ENCODE peak calls at places on chromosomes 12 and 14, in four cellular contexts. M, R, T and J are unnamed samples.

GRCh38 chr14:45198551-45198950 is 54.5 kb downstream of the MIS18BP1 start:
- DNase-seq in M (no peak), R (no peak), T (no peak), J (no peak)

GRCh38 chr12:76277480-76277879 is 70.7 kb downstream of the BBS10 start:
- DNase-seq in M (no peak), R (no peak), T (no peak), J (no peak)

GRCh38 chr14:36553650-36554260 is 28.7 kb downstream of the NKX2-8 start:
- DNase-seq in M (no peak), R (no peak), T (no peak), J (no peak)

GRCh38 chr12:52216807-52217206 is 16.2 kb upstream of the KRT7 start:
- DNase-seq in M (no peak), R (no peak), T (no peak), J (peak)

GRCh38 chr14:50139192-50139591 is 22.8 kb upstream of the VCPKMT start:
- DNase-seq in M (no peak), R (no peak), T (no peak), J (no peak)

GRCh38 chr14:21711360-21711961 is 37.8 kb upstream of the OR4E1 start:
- DNase-seq in M (no peak), R (no peak), T (no peak), J (no peak)

GRCh38 chr14:61380984-61381383 is 59.6 kb downstream of the PRKCH start:
- DNase-seq in M (no peak), R (no peak), T (no peak), J (no peak)

GRCh38 chr12:50948798-50949197 is 3.5 kb upstream of the HIGD1C start:
- DNase-seq in M (no peak), R (no peak), T (no peak), J (no peak)

GRCh38 chr12:111546758-111547383 is 52.2 kb downstream of the ATXN2 start:
- DNase-seq in M (no peak), R (no peak), T (no peak), J (no peak)

GRCh38 chr14:79809849-79810612 is 401.3 kb downstream of the DIO2 start:
- DNase-seq in M (no peak), R (no peak), T (no peak), J (no peak)
- TF ChIP-seq CTCF in M (no peak), R (no peak), T (no peak), J (peak)

DNA sequence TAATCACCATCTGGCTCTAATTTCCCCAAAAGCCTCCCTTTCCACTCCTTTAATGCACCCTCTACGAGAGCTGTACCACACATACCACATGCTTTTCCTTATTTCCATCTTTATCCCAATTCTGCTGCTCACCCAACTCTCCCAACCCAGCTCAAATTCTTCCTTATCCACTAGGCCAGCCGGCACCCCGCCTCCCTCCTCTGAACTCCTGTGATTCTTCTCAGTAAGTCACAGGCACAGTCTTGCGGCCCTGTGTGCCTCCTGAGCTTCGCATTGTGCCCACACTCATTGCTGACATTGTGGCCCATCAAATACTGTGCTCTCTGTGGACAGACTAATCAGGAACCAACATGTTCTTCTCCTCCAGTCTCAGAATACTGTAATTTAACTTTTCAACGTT is 45.4 kb downstream of the APPL2 start:
- DNase-seq in M (no peak), R (no peak), T (no peak), J (no peak)
- TF ChIP-seq CTCF in M (no peak), R (no peak), T (no peak), J (no peak)

GRCh38 chr14:78758333-78758732 is 588.2 kb downstream of the NRXN3 start:
- DNase-seq in M (no peak), R (no peak), T (no peak), J (no peak)
- TF ChIP-seq CTCF in M (peak), R (no peak), T (peak), J (peak)

DNA sequence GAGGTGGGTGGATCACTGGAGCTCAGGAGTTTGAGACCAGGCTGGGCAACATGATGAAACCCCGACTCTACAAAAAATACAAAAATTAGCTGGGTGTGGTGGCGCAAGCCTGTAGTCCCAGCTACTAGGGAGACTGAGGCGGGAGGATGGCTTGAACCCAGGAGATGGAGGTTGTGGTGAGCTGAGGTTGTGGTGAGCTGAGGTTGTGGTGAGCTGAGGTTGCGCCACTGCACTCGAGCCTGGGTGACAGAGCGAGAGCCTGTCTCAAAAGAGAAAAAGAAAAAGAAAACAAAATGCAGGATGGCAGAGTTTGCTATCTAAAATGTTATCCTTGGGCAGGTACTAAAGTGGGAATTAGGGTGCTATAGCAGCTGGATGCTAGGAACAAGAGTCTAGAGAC is 10.8 kb upstream of the GPRC5A start:
- DNase-seq in M (no peak), R (no peak), T (no peak), J (no peak)
- TF ChIP-seq CTCF in M (no peak), R (no peak), T (no peak), J (no peak)

DNA sequence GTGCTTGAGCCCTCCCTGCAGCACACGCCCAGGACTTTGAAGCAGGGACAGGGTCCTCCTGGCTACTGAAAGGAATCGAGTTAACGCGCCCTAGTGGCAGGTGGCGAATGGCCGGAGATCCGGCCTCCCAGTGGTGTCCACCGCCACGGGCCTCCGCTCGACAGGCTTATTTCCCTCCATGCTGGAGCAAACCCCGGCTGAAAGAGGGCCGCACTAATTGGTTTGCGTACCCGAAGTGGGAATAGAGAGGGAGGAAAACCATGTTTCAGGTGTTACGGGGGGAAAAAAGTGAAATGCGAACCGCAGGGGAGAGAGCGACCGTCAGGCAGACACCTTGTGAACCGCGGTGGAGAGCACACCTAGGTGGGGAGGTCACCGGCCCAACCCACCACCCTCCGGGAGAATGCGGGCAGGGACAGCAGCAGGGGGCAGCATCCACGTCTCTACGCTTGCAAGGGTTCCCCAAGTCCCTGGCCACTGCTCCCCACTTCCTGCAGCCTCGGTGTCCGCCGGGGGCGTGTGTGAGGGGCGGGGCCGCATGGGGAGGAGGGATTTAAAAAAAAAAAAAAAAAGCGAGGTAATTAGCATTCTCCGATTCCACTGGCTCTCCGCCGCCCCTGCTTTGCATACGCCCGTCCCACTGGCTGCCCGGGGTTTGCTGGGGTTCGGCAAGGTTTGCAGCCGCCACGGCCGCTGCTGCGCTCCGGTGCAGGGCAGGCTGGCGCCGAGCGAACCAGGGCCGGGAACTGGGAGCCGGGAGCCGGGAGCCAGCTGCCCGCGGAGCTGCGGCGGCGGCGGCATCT is 224.6 kb upstream of the CRY1 start:
- DNase-seq in M (peak), R (peak), T (peak), J (peak)
- TF ChIP-seq CTCF in M (no peak), R (no peak), T (no peak), J (peak)

GRCh38 chr12:128190614-128191013 is 76.4 kb upstream of the TMEM132C start:
- DNase-seq in M (no peak), R (no peak), T (peak), J (no peak)
- TF ChIP-seq CTCF in M (peak), R (no peak), T (peak), J (peak)

DNA sequence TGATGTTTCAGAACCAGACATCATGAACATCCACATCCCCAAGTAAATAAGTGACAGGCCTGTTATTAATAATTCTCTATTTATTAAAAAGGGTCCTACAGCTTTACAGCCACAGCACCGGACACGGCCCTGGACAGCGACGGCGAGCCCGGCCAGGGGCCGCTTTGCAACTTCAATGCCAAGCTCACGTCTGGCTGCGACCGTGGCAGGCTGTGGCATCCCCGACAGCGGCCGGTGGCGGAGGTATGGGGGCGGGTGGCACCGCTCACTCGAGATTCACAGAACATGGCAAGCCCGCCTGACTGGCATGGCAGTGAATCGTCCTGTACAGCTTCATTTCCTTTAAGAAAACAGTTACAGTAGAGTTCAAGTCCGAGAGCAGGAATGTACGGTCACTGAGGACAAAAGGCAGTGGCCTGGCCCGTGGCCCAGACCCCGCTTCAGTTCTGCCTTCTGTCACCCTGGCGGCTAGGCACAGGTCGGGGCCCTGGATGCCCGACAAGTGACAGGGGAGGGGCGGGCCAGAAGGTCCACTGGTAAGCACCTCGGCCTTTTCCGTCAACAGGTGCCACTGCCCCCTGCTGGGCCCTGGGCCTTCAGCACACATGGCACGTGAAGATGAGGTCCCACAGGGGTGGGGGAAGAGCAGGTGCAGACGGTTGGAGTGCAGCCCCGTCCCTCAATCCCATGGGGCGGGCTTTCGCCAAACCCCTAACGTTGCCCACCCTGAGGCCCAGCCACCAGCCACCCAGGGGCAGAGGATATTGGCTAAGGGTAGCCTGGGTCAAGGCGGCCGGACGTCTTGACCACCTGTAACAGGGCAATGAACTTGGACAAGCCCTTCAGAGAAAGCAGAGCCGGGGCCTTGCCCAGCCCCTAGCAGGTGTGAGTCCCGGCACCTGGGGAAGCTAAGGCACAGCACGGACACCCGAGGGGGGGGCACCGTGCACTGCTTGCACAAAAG is 30.3 kb downstream of the HIP1R start:
- DNase-seq in M (peak), R (peak), T (no peak), J (no peak)
- TF ChIP-seq CTCF in M (peak), R (no peak), T (peak), J (peak)